ENCODE peak calls at places on chromosomes 6 and 20, in six cellular contexts. B, P, V, F, Z and G are unnamed samples.

GRCh38 chr6:6333498-6333897 is 13.0 kb upstream of the F13A1 start:
- DNase-seq in B (no peak), P (no peak), V (no peak), F (no peak), Z (no peak), G (no peak)

GRCh38 chr20:51326241-51326819 is 216.2 kb downstream of the NFATC2 start:
- DNase-seq in B (peak), P (no peak), V (peak), F (no peak), Z (no peak), G (no peak)

GRCh38 chr6:82216549-82216948 is 31.0 kb downstream of the IBTK start:
- DNase-seq in B (no peak), P (no peak), V (no peak), F (no peak), Z (no peak), G (no peak)

GRCh38 chr6:23510778-23511510 is 615.1 kb upstream of the NRSN1 start:
- DNase-seq in B (no peak), P (no peak), V (no peak), F (no peak), Z (no peak), G (no peak)

GRCh38 chr6:20379231-20379630 is 22.4 kb upstream of the E2F3 start:
- DNase-seq in B (no peak), P (no peak), V (no peak), F (no peak), Z (no peak), G (no peak)

GRCh38 chr20:37323985-37324384 is 22.0 kb upstream of the SRC start:
- DNase-seq in B (peak), P (no peak), V (no peak), F (no peak), Z (no peak), G (no peak)

GRCh38 chr6:166466178-166467122 is 83.7 kb upstream of the MPC1 start:
- DNase-seq in B (peak), P (no peak), V (peak), F (no peak), Z (no peak), G (no peak)

GRCh38 chr6:31622678-31623077 is 2.2 kb downstream of the PRRC2A start:
- DNase-seq in B (no peak), P (peak), V (no peak), F (no peak), Z (no peak), G (no peak)

GRCh38 chr6:7674291-7674690 is 51.6 kb upstream of the BMP6 start:
- DNase-seq in B (no peak), P (no peak), V (no peak), F (no peak), Z (no peak), G (no peak)

GRCh38 chr6:81204741-81205140 is 547.7 kb downstream of the TENT5A start:
- DNase-seq in B (no peak), P (no peak), V (no peak), F (no peak), Z (no peak), G (no peak)

GRCh38 chr6:17042422-17043147 is 59.3 kb upstream of the STMND1 start:
- DNase-seq in B (peak), P (no peak), V (no peak), F (no peak), Z (no peak), G (no peak)

GRCh38 chr6:29792123-29793035 is 35.2 kb upstream of the HLA-G start:
- DNase-seq in B (no peak), P (peak), V (peak), F (peak), Z (peak), G (peak)

GRCh38 chr20:56391037-56391436 is 978 bp downstream of the AURKA start:
- DNase-seq in B (no peak), P (no peak), V (no peak), F (no peak), Z (no peak), G (no peak)

GRCh38 chr6:4510906-4511625 is 265.1 kb upstream of the CDYL start:
- DNase-seq in B (no peak), P (no peak), V (no peak), F (no peak), Z (no peak), G (no peak)

GRCh38 chr20:5658897-5659296 is 91.3 kb upstream of the SHLD1 start:
- DNase-seq in B (peak), P (peak), V (peak), F (no peak), Z (peak), G (peak)

GRCh38 chr20:235891-236290 is 8.8 kb downstream of the DEFB129 start:
- DNase-seq in B (no peak), P (no peak), V (no peak), F (no peak), Z (no peak), G (no peak)

GRCh38 chr6:139473239-139473701 is 98.8 kb upstream of the CITED2 start:
- DNase-seq in B (no peak), P (peak), V (peak), F (no peak), Z (peak), G (peak)

GRCh38 chr20:63086421-63087235 is 79.9 kb upstream of the BHLHE23 start:
- DNase-seq in B (no peak), P (no peak), V (no peak), F (no peak), Z (no peak), G (peak)

GRCh38 chr6:63636516-63636968 is 940 bp downstream of the PHF3 start:
- DNase-seq in B (peak), P (peak), V (peak), F (no peak), Z (peak), G (no peak)

DNA sequence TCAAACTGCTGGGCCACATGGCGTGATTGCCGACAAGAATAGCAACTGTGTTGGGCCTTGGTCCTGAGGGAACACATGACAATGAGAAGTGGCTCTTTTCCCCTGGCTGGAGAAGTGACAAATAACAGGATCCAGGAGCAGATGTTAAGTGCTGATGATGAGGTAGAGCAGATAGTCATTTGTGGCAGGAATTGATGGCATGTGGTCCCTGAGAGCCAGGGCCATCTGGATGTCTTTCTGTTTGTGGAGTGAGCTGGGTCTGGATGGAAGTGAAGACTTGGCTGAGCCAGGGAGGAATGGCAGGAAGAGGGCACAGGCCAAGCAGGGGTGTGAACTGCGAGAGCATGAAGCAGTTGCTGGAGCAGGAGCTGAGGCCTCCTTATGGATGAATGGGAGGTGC is 67.8 kb downstream of the SCAND1 start:
- DNase-seq in B (no peak), P (no peak), V (no peak), F (no peak), Z (no peak), G (no peak)
- TF ChIP-seq POLR2A in B (no peak), P (no peak), V (no peak), F (no peak), Z (no peak), G (no peak)

GRCh38 chr6:1316482-1317220 is 4.8 kb downstream of the FOXQ1 start:
- DNase-seq in B (no peak), P (no peak), V (no peak), F (no peak), Z (no peak), G (no peak)
- TF ChIP-seq POLR2A in B (no peak), P (no peak), V (no peak), F (no peak), Z (no peak), G (no peak)

DNA sequence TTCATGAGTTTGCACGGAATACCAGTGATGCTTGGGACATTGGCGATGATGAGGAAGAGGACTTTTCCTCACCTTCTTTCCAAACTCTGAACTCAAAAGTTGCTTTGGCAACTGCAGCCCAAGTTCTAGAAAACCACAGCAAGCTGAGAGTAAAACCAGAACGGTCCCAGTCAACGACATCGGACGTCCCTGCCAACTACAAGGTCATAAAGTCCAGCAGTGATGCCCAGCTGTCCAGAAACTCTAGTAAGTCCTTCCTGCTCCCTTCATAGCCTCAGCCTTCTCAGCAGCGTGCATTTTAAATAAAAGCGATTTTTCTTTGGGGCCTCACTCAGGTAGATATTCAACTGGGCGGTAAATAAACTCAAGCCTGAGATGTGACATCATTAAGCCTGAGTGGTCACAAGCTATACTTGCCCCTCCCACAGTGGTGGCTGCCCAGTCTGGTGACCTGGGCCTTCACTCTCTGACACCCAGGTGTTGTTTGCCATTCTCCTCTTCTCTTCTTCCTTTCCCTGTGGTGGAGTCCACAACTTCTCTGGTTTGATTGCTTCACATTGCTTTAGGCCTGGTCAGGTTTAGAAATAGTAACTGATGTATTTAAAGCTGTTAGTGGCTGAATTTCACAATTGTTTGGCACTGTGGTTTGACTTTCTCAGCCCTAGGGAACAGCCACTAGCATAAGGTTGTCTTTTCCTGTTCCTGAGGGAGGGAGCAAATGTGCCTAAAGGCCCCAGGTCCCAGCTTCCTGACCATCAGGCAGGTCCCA is 21.6 kb upstream of the TMEM217 start:
- DNase-seq in B (peak), P (no peak), V (no peak), F (no peak), Z (no peak), G (no peak)
- TF ChIP-seq POLR2A in B (no peak), P (no peak), V (no peak), F (no peak), Z (no peak), G (no peak)

GRCh38 chr6:132817554-132818403 is 3.4 kb downstream of the RPS12 start:
- DNase-seq in B (no peak), P (no peak), V (no peak), F (no peak), Z (no peak), G (no peak)
- TF ChIP-seq POLR2A in B (no peak), P (no peak), V (no peak), F (peak), Z (no peak), G (no peak)

GRCh38 chr20:22924949-22925612 is 110.0 kb upstream of the SSTR4 start:
- DNase-seq in B (no peak), P (no peak), V (no peak), F (no peak), Z (no peak), G (no peak)
- TF ChIP-seq POLR2A in B (no peak), P (no peak), V (no peak), F (no peak), Z (no peak), G (no peak)

GRCh38 chr6:32637883-32638282 is 677 bp downstream of the HLA-DQA1 start:
- DNase-seq in B (no peak), P (no peak), V (no peak), F (no peak), Z (no peak), G (no peak)

GRCh38 chr6:32637219-32637880 is at the start of gene HLA-DQA1:
- DNase-seq in B (no peak), P (peak), V (no peak), F (no peak), Z (no peak), G (no peak)

GRCh38 chr6:32641122-32641521 is 3.9 kb downstream of the HLA-DQA1 start:
- DNase-seq in B (no peak), P (no peak), V (no peak), F (no peak), Z (no peak), G (no peak)

GRCh38 chr6:32639440-32640394 is 2.5 kb downstream of the HLA-DQA1 start:
- DNase-seq in B (no peak), P (no peak), V (no peak), F (no peak), Z (no peak), G (no peak)

DNA sequence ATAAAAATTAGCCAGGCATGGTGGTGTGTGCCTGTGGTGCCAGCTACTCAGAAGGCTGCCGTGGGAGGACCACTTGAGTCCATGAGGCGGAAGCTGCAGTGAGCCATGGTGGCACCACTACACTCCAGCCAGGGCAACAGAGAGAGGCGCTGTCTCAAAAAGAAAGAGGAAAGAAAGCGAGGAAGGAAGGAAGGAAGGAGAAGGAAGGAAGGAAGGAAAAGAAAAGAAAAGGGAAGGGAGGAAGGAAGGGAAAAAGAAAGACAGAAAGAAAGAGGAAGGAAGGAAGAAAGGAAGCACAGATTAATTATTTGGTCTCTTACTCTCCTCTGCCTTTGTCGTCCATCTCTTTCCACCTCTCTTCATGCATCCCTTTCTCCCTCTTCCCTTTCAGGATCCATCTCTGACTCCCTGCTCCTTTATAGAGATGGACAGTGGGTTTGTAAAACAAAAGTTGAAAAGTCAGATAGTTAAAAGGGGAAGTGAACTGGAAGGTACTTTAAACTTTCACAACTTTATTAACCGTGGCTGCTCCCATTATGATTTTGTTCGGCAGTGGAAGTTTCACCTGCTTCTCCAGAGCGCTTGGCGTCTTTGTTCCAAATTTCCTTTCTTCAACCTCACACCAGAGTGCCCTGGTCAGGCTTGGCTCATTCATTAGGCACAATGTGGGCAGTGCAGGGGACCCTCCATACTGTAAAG is 1.5 kb downstream of the HLA-DQA1 start:
- DNase-seq in B (no peak), P (no peak), V (no peak), F (no peak), Z (no peak), G (no peak)
- TF ChIP-seq POLR2A in B (no peak), P (no peak), V (no peak), F (peak), Z (no peak), G (no peak)

DNA sequence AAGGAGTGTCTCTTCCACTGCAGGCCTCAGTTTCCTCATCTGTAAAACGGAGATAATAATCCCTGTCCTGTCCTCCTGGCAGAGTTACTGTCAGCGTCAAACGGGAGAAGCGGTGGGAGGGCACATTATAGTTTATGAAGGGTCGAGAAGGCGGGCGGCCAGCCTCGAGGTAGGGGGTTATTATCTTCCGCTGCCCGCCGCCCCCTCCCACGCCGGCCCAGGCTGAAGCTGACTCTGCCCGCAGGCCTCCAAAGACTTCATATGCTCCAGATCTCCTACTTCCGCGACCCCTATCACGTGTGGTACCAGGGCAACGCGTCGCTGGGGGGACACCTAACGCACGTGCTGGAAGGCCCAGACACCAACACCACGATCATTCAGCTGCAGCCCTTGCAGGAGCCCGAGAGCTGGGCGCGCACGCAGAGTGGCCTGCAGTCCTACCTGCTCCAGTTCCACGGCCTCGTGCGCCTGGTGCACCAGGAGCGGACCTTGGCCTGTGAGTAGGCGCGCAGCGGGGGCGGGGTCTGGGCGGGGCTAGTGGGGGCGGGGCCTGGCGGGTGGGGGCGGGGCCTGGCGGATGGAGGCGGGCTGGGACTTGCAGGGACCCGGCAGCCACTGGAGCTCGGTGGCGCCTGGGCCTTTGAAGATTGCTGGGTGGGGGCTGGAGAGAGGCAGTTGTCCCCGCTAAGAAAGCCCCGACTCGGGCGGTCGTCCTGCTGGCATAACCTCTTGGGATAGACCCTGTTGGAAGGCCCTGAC is 2.8 kb downstream of the PROCR start:
- DNase-seq in B (no peak), P (no peak), V (peak), F (no peak), Z (no peak), G (no peak)
- TF ChIP-seq POLR2A in B (no peak), P (no peak), V (no peak), F (no peak), Z (no peak), G (no peak)